ENCODE peak calls at places on chromosomes 2 and 18, in seven cellular contexts. Y is IMR-90, P is mesendoderm, K is neuronal stem cell, S is mesenchymal stem cell, F is H9, H is H1. Z is an unnamed sample.

GRCh38 chr2:28684142-28684858 is 67.3 kb upstream of the PPP1CB start:
- DNase-seq in Y (no peak), P (peak; percentile 69), K (no peak), S (no peak), F (no peak), H (no peak), Z (peak; percentile 68)

GRCh38 chr2:200939832-200940231 is 23.6 kb downstream of the ORC2 start:
- DNase-seq in Y (no peak), P (no peak), K (no peak), S (no peak), F (no peak), H (no peak), Z (no peak)

GRCh38 chr2:50042794-50043193 is 888.5 kb upstream of the FSHR start:
- DNase-seq in Y (no peak), P (no peak), K (no peak), S (no peak), F (no peak), H (no peak), Z (no peak)

GRCh38 chr2:44168684-44169154 is at the start of gene PPM1B:
- DNase-seq in Y (no peak), P (no peak), K (no peak), S (no peak), F (no peak), H (peak; percentile 99), Z (no peak)

GRCh38 chr2:1799174-1799573 is 54.9 kb upstream of the PXDN start:
- DNase-seq in Y (no peak), P (no peak), K (no peak), S (no peak), F (no peak), H (no peak), Z (no peak)

GRCh38 chr2:74525717-74526648 is at the start of gene DQX1:
- DNase-seq in Y (peak; percentile 41), P (peak; percentile 84), K (no peak), S (no peak), F (peak; percentile 78), H (no peak), Z (peak; percentile 72)

GRCh38 chr2:38697116-38697840 is 31.4 kb downstream of the GALM start:
- DNase-seq in Y (no peak), P (no peak), K (no peak), S (no peak), F (no peak), H (no peak), Z (no peak)

GRCh38 chr2:63875758-63876710 is 34.3 kb downstream of the UGP2 start:
- DNase-seq in Y (no peak), P (peak; percentile 34), K (no peak), S (no peak), F (no peak), H (no peak), Z (no peak)

GRCh38 chr2:216539791-216540241 is 41.2 kb downstream of the RPL37A start:
- DNase-seq in Y (peak; percentile 49), P (no peak), K (no peak), S (no peak), F (no peak), H (no peak), Z (no peak)

GRCh38 chr2:169877406-169877805 is 50.2 kb downstream of the UBR3 start:
- DNase-seq in Y (peak; percentile 33), P (peak; percentile 7), K (no peak), S (peak; percentile 37), F (no peak), H (no peak), Z (peak; percentile 3)

GRCh38 chr2:95336408-95336807 is 39.3 kb downstream of the KCNIP3 start:
- DNase-seq in Y (no peak), P (no peak), K (no peak), S (no peak), F (no peak), H (no peak), Z (no peak)

GRCh38 chr2:40304340-40304739 is 147.6 kb downstream of the SLC8A1 start:
- DNase-seq in Y (no peak), P (peak; percentile 53), K (no peak), S (no peak), F (peak; percentile 30), H (no peak), Z (no peak)

GRCh38 chr2:232593931-232594330 is 39.5 kb upstream of the EFHD1 start:
- DNase-seq in Y (no peak), P (no peak), K (no peak), S (no peak), F (no peak), H (no peak), Z (no peak)

GRCh38 chr2:44420725-44421124 is 59.0 kb downstream of the CAMKMT start:
- DNase-seq in Y (no peak), P (peak; percentile 37), K (no peak), S (no peak), F (no peak), H (no peak), Z (no peak)

GRCh38 chr18:7567487-7568425 is 640 bp downstream of the PTPRM start:
- DNase-seq in Y (peak; percentile 64), P (peak; percentile 79), K (peak; percentile 59), S (peak; percentile 78), F (peak; percentile 51), H (no peak), Z (peak; percentile 61)

GRCh38 chr18:10235553-10235952 is 218.9 kb upstream of the APCDD1 start:
- DNase-seq in Y (no peak), P (no peak), K (no peak), S (no peak), F (no peak), H (no peak), Z (no peak)

GRCh38 chr2:48508461-48509124 is 21.4 kb upstream of the STON1 start:
- DNase-seq in Y (peak; percentile 75), P (peak; percentile 95), K (peak; percentile 50), S (peak; percentile 82), F (peak; percentile 52), H (peak; percentile 72), Z (no peak)

GRCh38 chr18:54360406-54360805 is 2.7 kb downstream of the C18orf54 start:
- DNase-seq in Y (peak; percentile 2), P (no peak), K (no peak), S (peak; percentile 12), F (no peak), H (no peak), Z (no peak)

DNA sequence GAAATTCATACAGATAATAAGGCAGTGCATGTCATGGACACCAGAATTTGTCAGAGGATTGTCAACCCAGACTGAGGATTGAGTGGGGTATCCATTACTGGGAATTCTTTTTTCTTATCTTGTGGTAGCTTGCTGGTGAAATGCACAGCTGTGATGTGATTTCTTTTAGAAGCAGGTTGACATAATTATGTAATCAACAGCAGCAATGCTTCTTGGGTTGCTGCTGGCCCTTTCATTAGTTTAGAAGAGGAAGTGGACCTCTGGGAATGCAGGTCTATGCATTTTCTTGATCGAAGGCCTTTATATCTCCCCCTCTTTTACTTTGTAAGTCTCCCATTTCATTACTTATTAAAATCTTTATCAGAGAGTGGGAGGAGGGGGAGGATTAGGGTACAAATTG is 319.9 kb downstream of the AGPS start:
- DNase-seq in Y (no peak), P (no peak), K (no peak), S (no peak), F (no peak), H (no peak), Z (no peak)
- H2BK120ac ChIP-seq in Y (no peak overlapping the region), P (no peak overlapping the region), K (no peak overlapping the region), S (no peak overlapping the region), F (no peak overlapping the region), H (no peak overlapping the region), Z (no peak overlapping the region)

DNA sequence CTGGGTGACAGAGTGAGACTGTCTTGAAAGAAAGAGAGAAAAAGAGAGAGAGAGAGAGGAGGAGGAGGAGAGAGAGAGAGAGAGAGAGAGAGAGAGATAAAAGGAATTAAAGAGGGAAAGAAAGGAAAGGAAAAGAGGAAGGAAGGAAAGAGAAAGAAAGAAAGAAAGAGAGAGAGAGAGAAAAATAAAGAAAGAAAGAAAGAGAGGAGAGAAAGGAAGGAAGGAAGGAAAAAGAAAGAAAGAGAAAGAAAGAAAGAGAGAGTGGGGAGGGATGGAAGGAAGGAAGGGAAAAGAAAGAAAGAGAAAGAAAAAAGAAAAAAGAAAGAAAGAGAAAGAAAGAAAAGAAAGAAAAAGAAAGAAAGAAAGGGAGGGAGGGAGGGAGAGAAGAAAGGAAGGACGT is 29.8 kb downstream of the MOGAT1 start:
- DNase-seq in Y (no peak), P (no peak), K (no peak), S (no peak), F (no peak), H (no peak), Z (no peak)
- H3K4me2 ChIP-seq in Y (no peak overlapping the region), P (no peak overlapping the region), K (no peak overlapping the region), S (no peak overlapping the region), F (no peak overlapping the region), H (no peak overlapping the region), Z (no peak overlapping the region)

DNA sequence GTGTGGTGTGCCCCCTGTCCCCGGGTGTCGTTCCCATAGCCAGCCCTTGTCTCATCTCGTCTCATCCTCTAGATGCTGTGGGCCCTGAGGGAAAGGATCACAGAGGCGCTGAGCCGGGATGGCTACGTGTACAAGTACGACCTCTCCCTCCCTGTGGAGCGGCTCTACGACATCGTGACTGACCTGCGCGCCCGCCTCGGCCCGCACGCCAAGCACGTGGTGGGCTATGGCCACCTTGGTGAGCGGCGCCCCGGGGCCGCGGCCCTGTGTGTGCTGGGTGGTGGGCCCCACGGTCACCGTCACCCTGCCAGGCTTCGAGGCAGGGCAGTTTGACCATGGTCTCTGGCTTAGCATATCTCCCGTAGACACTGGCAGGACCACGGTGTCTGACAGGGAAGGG is 20.8 kb upstream of the GAL3ST2 start:
- DNase-seq in Y (no peak), P (no peak), K (no peak), S (no peak), F (no peak), H (no peak), Z (no peak)
- H3K18ac ChIP-seq in Y (no peak overlapping the region), P (no peak overlapping the region), K (peak overlapping the region; percentile 12), S (no peak overlapping the region), F (no peak overlapping the region), H (no peak overlapping the region), Z (no peak overlapping the region)

GRCh38 chr2:109411648-109412325 is 202.0 kb downstream of the SEPTIN10 start:
- DNase-seq in Y (no peak), P (no peak), K (no peak), S (no peak), F (no peak), H (no peak), Z (no peak)

GRCh38 chr2:109406301-109406700 is 207.5 kb downstream of the SEPTIN10 start:
- DNase-seq in Y (no peak), P (no peak), K (no peak), S (no peak), F (no peak), H (no peak), Z (no peak)

GRCh38 chr2:109410021-109410815 is 203.5 kb downstream of the SEPTIN10 start:
- DNase-seq in Y (peak; percentile 29), P (peak; percentile 44), K (peak; percentile 45), S (no peak), F (no peak), H (no peak), Z (no peak)

GRCh38 chr2:109407401-109408335 is 206.1 kb downstream of the SEPTIN10 start:
- DNase-seq in Y (no peak), P (peak; percentile 22), K (no peak), S (no peak), F (no peak), H (no peak), Z (peak; percentile 62)

GRCh38 chr2:109409347-109410020 is 204.3 kb downstream of the SEPTIN10 start:
- DNase-seq in Y (no peak), P (no peak), K (no peak), S (no peak), F (no peak), H (no peak), Z (no peak)
- H2BK120ac ChIP-seq in Y (no peak overlapping the region), P (no peak overlapping the region), K (no peak overlapping the region), S (no peak overlapping the region), F (no peak overlapping the region), H (no peak overlapping the region), Z (no peak overlapping the region)

Z was measured in trophoblast cell.